ENCODE peak calls at places on chromosomes 13 and 19, in five cellular contexts. N is HepG2, U is H1, H is SK-N-SH, K is GM12878. C is an unnamed sample.
A peak's percentile ranks its signal among the peaks of the same experiment; 100 is the strongest.

GRCh38 chr13:90968510-90968909 is 379.0 kb upstream of the MIR17HG start:
- DNase-seq in U (peak; percentile 23), N (peak; percentile 2), K (no peak), H (peak; percentile 38), C (no peak)

GRCh38 chr13:109939105-109939504 is 152.7 kb upstream of the IRS2 start:
- DNase-seq in N (no peak), K (no peak), U (no peak), H (no peak), C (no peak)

GRCh38 chr19:33373701-33374405 is at the start of gene CEBPG:
- DNase-seq in K (no peak), U (no peak), H (peak; percentile 88), N (no peak), C (peak; percentile 79)

GRCh38 chr19:1658446-1659433 is 6.3 kb upstream of the TCF3 start:
- DNase-seq in H (no peak), N (no peak), U (no peak), K (no peak), C (no peak)

GRCh38 chr19:53977429-53977990 is 13.9 kb upstream of the CACNG6 start:
- DNase-seq in U (no peak), N (peak; percentile 71), K (no peak), H (peak; percentile 81), C (peak; percentile 81)

GRCh38 chr19:56404705-56405056 is 549 bp downstream of the ZNF583 start:
- DNase-seq in N (no peak), K (no peak), H (no peak), U (no peak), C (peak; percentile 22)

GRCh38 chr13:98450495-98451167 is 126.3 kb downstream of the STK24 start:
- DNase-seq in N (peak; percentile 19), H (no peak), U (no peak), K (no peak), C (no peak)

GRCh38 chr13:87975035-87975434 is 303.9 kb downstream of the SLITRK5 start:
- DNase-seq in N (no peak), K (no peak), H (no peak), U (no peak), C (no peak)

GRCh38 chr13:74562381-74562780 is 428.2 kb upstream of the KLF12 start:
- DNase-seq in U (no peak), N (no peak), K (no peak), H (no peak), C (no peak)

GRCh38 chr13:97822377-97822776 is 131.1 kb upstream of the IPO5 start:
- DNase-seq in K (no peak), N (no peak), H (no peak), U (no peak), C (no peak)

GRCh38 chr13:20566424-20566916 is 487 bp upstream of the IFT88 start:
- DNase-seq in U (peak; percentile 17), H (no peak), K (no peak), N (peak; percentile 76), C (no peak)

GRCh38 chr19:47309038-47309437 is 623 bp upstream of the C5AR1 start:
- DNase-seq in K (no peak), N (no peak), H (no peak), U (no peak), C (no peak)

GRCh38 chr13:20553309-20553708 is 13.6 kb upstream of the IFT88 start:
- DNase-seq in K (no peak), H (no peak), U (no peak), N (peak; percentile 83), C (no peak)

GRCh38 chr13:49428041-49428763 is 15.7 kb downstream of the CAB39L start:
- DNase-seq in K (no peak), U (no peak), N (no peak), H (no peak), C (no peak)

GRCh38 chr19:39046037-39046821 is 13.9 kb upstream of the FBXO27 start:
- DNase-seq in N (peak; percentile 59), U (no peak), K (no peak), H (no peak), C (peak; percentile 74)

GRCh38 chr13:97321616-97322321 is 99.6 kb downstream of the MBNL2 start:
- DNase-seq in K (no peak), H (no peak), U (no peak), N (no peak), C (no peak)

GRCh38 chr13:98536729-98537128 is 40.2 kb downstream of the STK24 start:
- DNase-seq in K (no peak), N (no peak), H (no peak), U (no peak), C (no peak)

GRCh38 chr19:19057317-19057716 is 6.5 kb upstream of the SLC25A42 start:
- DNase-seq in N (no peak), H (no peak), U (no peak), K (no peak), C (no peak)

GRCh38 chr19:13260883-13261653 is 110.9 kb downstream of the IER2 start:
- DNase-seq in U (no peak), N (no peak), K (peak; percentile 79), H (no peak), C (peak; percentile 36)

GRCh38 chr19:9353011-9353410 is 9.8 kb upstream of the ZNF177 start:
- DNase-seq in N (peak; percentile 66), K (no peak), U (no peak), H (no peak), C (no peak)

GRCh38 chr13:23776698-23777570 is 112.3 kb downstream of the MIPEP start:
- DNase-seq in N (no peak), H (no peak), K (peak; percentile 56), U (no peak), C (no peak)

GRCh38 chr19:17125052-17125727 is 49.6 kb downstream of the MYO9B start:
- DNase-seq in U (no peak), H (no peak), K (peak; percentile 91), N (no peak), C (no peak)

GRCh38 chr13:106610511-106610910 is 42.6 kb upstream of the ARGLU1 start:
- DNase-seq in K (no peak), N (no peak), U (no peak), H (no peak), C (no peak)

GRCh38 chr13:100837611-100838010 is 163.0 kb upstream of the TMTC4 start:
- DNase-seq in U (no peak), H (no peak), K (no peak), N (no peak), C (no peak)

GRCh38 chr19:29520390-29520789 is 5.4 kb upstream of the VSTM2B start:
- DNase-seq in H (no peak), U (no peak), K (no peak), N (no peak), C (no peak)

GRCh38 chr19:7998081-7998480 is 7.4 kb downstream of the ELAVL1 start:
- DNase-seq in H (no peak), N (no peak), U (no peak), K (no peak), C (no peak)

GRCh38 chr13:76791290-76791664 is 94.9 kb downstream of the KCTD12 start:
- DNase-seq in H (no peak), U (peak; percentile 1), N (no peak), K (no peak), C (no peak)

GRCh38 chr19:19399733-19400438 is 5.6 kb upstream of the GATAD2A start:
- DNase-seq in K (no peak), U (no peak), H (peak; percentile 46), N (no peak), C (no peak)

GRCh38 chr19:39224910-39225309 is 19.9 kb downstream of the IFNL3 start:
- DNase-seq in N (peak; percentile 18), H (no peak), K (no peak), U (no peak), C (no peak)

GRCh38 chr13:67223024-67223423 is 7.1 kb downstream of the PCDH9 start:
- DNase-seq in U (no peak), H (no peak), N (no peak), K (no peak), C (no peak)

DNA sequence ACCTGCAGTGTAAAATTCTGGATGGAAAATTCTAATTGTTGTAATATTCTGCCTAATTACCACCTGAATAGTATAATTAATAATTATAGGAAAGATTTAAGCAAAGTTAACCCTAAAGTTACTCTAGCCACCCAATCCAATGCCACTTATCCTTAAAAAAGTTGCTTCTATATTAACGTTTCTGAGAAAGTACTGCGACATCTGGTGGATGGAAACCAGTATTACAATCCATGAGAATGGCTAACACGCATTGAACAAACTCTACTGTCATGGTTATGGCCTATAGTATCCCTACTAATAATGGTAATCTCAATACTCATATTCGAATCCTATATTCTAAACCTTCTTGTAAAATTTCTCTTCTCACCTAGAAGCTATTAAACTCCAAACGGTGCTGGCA is 1551.8 kb downstream of the SLITRK1 start:
- DNase-seq in U (no peak), N (peak; percentile 29), H (no peak), K (no peak), C (peak; percentile 16)
- TF ChIP-seq TAF1 in U (no peak), N (no peak), H (no peak), K (no peak), C (no peak)

GRCh38 chr13:29527916-29528315 is 67.6 kb downstream of the SLC7A1 start:
- DNase-seq in U (no peak), N (no peak), K (no peak), H (no peak), C (no peak)

GRCh38 chr13:29532136-29532535 is 63.4 kb downstream of the SLC7A1 start:
- DNase-seq in H (no peak), N (no peak), K (no peak), U (no peak), C (no peak)

GRCh38 chr13:29526741-29527140 is 68.7 kb downstream of the SLC7A1 start:
- DNase-seq in N (no peak), H (no peak), U (no peak), K (no peak), C (no peak)

GRCh38 chr13:29527511-29527910 is 68.0 kb downstream of the SLC7A1 start:
- DNase-seq in H (no peak), K (no peak), U (no peak), N (no peak), C (no peak)

GRCh38 chr13:29529755-29530154 is 65.7 kb downstream of the SLC7A1 start:
- DNase-seq in K (no peak), N (no peak), H (no peak), U (no peak), C (no peak)
- TF ChIP-seq YY1 in K (no peak), N (no peak), H (no peak), U (no peak), C (no peak)

GRCh38 chr19:36151144-36152051 is 849 bp downstream of the COX7A1 start:
- DNase-seq in K (no peak), U (no peak), N (no peak), H (no peak), C (no peak)
- TF ChIP-seq POLR2AphosphoS5 in K (no peak), U (peak; percentile 2), N (no peak), H (no peak), C (no peak)

DNA sequence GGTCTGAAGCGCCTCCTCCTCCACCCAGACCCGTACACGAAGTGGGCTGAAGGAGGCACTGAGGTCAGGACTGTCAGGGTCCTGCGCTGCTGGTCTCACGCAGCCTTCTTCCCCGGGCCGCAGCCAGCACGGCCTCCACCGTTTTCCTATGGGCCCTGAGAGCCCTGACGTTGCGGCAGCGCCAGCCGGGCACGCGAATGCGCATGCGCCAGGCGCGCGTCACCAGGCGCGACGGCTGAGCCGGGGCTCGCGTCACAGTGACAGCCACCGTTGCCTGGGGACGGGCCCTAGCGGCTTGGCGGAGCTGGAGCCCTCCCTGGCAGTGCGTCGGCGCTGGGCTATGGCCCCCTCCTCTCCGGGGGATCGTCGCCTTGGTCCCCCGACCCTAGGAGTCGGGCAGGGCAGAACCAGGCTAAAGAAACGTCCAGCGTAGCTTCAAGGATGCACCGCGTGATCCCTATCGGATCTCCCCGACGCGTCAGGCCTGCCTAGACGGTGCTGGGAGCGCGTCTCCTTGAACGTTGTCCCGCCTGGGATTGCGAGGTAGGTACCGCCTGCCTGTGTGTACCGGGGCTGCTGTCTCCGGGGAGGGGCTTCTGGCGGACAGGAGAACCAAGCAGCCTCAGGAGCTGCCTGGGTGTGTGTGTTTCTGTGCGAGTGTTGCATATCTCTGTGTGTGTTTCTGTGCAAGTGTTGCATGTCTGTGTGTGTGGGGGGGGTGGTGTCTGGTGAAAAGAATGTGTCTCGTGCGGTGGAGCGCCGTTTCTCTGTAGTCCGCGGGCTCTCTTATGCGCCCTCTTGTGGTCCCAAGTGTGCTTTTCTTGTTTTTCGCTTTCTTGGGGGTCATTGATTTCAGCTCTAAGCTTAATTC is 43.2 kb downstream of the ZNF571 start:
- DNase-seq in N (no peak), U (no peak), K (no peak), H (peak; percentile 95), C (peak; percentile 62)
- TF ChIP-seq TAF1 in N (no peak), U (no peak), K (no peak), H (no peak), C (no peak)

C was measured in K562.